ENCODE peak calls at places on chromosome 4, in four cellular contexts. T is posterior vena cava, Y is fibroblast of pulmonary artery, L is PC-3. W is an unnamed sample.

GRCh38 chr4:140004580-140005314 is 149.2 kb downstream of the MAML3 start:
- DNase-seq in T (no peak), Y (peak; percentile 67), L (peak; percentile 48), W (peak; percentile 55)

GRCh38 chr4:147799986-147800555 is 68.2 kb downstream of the ARHGAP10 start:
- DNase-seq in T (no peak), Y (no peak), L (no peak), W (no peak)

GRCh38 chr4:140427104-140427918 is at the start of gene CLGN:
- DNase-seq in T (peak; percentile 84), Y (peak; percentile 41), L (peak; percentile 66), W (peak; percentile 87)

GRCh38 chr4:143241892-143242291 is 57.2 kb downstream of the USP38 start:
- DNase-seq in T (no peak), Y (peak; percentile 23), L (peak; percentile 11), W (peak; percentile 24)

GRCh38 chr4:89263265-89263664 is 44.3 kb downstream of the GPRIN3 start:
- DNase-seq in T (no peak), Y (no peak), L (no peak), W (peak; percentile 3)

GRCh38 chr4:87853108-87853507 is 20.3 kb downstream of the MEPE start:
- DNase-seq in T (no peak), Y (peak; percentile 78), L (peak; percentile 67), W (peak; percentile 55)

GRCh38 chr4:76061421-76061820 is 13.1 kb upstream of the ART3 start:
- DNase-seq in T (no peak), Y (no peak), L (no peak), W (no peak)

GRCh38 chr4:185068837-185069236 is 50.5 kb downstream of the HELT start:
- DNase-seq in T (no peak), Y (no peak), L (no peak), W (no peak)

GRCh38 chr4:102867278-102868152 is 1.3 kb upstream of the CISD2 start:
- DNase-seq in T (no peak), Y (no peak), L (no peak), W (peak; percentile 21)

GRCh38 chr4:123785515-123785914 is 388.9 kb downstream of the SPRY1 start:
- DNase-seq in T (peak; percentile 89), Y (peak; percentile 96), L (peak; percentile 7), W (no peak)

GRCh38 chr4:185504098-185505047 is 30.9 kb downstream of the PDLIM3 start:
- DNase-seq in T (peak; percentile 90), Y (peak; percentile 75), L (peak; percentile 52), W (peak; percentile 86)

GRCh38 chr4:102174800-102175199 is 170.5 kb downstream of the SLC39A8 start:
- DNase-seq in T (no peak), Y (peak; percentile 72), L (peak; percentile 32), W (no peak)

GRCh38 chr4:182916483-182917181 is 554 bp downstream of the DCTD start:
- DNase-seq in T (peak; percentile 89), Y (peak; percentile 77), L (peak; percentile 38), W (peak; percentile 76)

GRCh38 chr4:99885063-99885664 is 9.1 kb downstream of the LAMTOR3 start:
- DNase-seq in T (no peak), Y (peak; percentile 65), L (peak; percentile 54), W (peak; percentile 58)

GRCh38 chr4:144295286-144295995 is 154.9 kb upstream of the GYPA start:
- DNase-seq in T (no peak), Y (peak; percentile 30), L (no peak), W (no peak)

GRCh38 chr4:118557298-118557851 is 127.8 kb upstream of the METTL14 start:
- DNase-seq in T (no peak), Y (peak; percentile 34), L (peak; percentile 58), W (peak; percentile 30)

GRCh38 chr4:131499139-131499873 is 1649.8 kb upstream of the PCDH10 start:
- DNase-seq in T (no peak), Y (peak; percentile 87), L (peak; percentile 48), W (no peak)

GRCh38 chr4:108830509-108831244 is 67.8 kb upstream of the ETNPPL start:
- DNase-seq in T (no peak), Y (peak; percentile 57), L (no peak), W (peak; percentile 86)

GRCh38 chr4:37475776-37476175 is 210.4 kb downstream of the RELL1 start:
- DNase-seq in T (no peak), Y (no peak), L (no peak), W (no peak)

GRCh38 chr4:184397516-184398163 is 76.7 kb downstream of the IRF2 start:
- DNase-seq in T (no peak), Y (no peak), L (no peak), W (no peak)

GRCh38 chr4:44186096-44186849 is 262.3 kb downstream of the KCTD8 start:
- DNase-seq in T (no peak), Y (no peak), L (no peak), W (no peak)